ENCODE peak calls at places on chromosome 21, in six cellular contexts. One of them, this sample, is unnamed.

GRCh38 chr21:40208960-40209359 is 341.7 kb downstream of the PCP4 start:
- DNase-seq in progenitor cell of endocrine pancreas: no peak
- DNase-seq in B cell: no peak
- DNase-seq in adrenal gland: no peak
- DNase-seq in dorsolateral prefrontal cortex: no peak
- DNase-seq in left ventricle myocardium inferior: no peak
- DNase-seq in this sample: no peak

GRCh38 chr21:37088196-37088595 is 15.1 kb downstream of the TTC3 start:
- DNase-seq in progenitor cell of endocrine pancreas: no peak
- DNase-seq in B cell: no peak
- DNase-seq in adrenal gland: no peak
- DNase-seq in dorsolateral prefrontal cortex: no peak
- DNase-seq in left ventricle myocardium inferior: no peak
- DNase-seq in this sample: no peak

GRCh38 chr21:25400427-25400826 is 206.9 kb downstream of the MRPL39 start:
- DNase-seq in progenitor cell of endocrine pancreas: no peak
- DNase-seq in B cell: no peak
- DNase-seq in adrenal gland: no peak
- DNase-seq in dorsolateral prefrontal cortex: no peak
- DNase-seq in left ventricle myocardium inferior: no peak
- DNase-seq in this sample: no peak

GRCh38 chr21:41364308-41364707 is 2.5 kb downstream of the MX2 start:
- DNase-seq in progenitor cell of endocrine pancreas: no peak
- DNase-seq in B cell: no peak
- DNase-seq in adrenal gland: no peak
- DNase-seq in dorsolateral prefrontal cortex: no peak
- DNase-seq in left ventricle myocardium inferior: no peak
- DNase-seq in this sample: no peak

GRCh38 chr21:41640756-41641509 is 125.9 kb downstream of the RIPK4 start:
- DNase-seq in progenitor cell of endocrine pancreas: no peak
- DNase-seq in B cell: no peak
- DNase-seq in adrenal gland: no peak
- DNase-seq in dorsolateral prefrontal cortex: no peak
- DNase-seq in left ventricle myocardium inferior: no peak
- DNase-seq in this sample: no peak

GRCh38 chr21:37061926-37062591 is 10.8 kb downstream of the PIGP start:
- DNase-seq in progenitor cell of endocrine pancreas: no peak
- DNase-seq in B cell: no peak
- DNase-seq in adrenal gland: no peak
- DNase-seq in dorsolateral prefrontal cortex: no peak
- DNase-seq in left ventricle myocardium inferior: no peak
- DNase-seq in this sample: no peak

GRCh38 chr21:25170681-25171080 is 436.6 kb downstream of the MRPL39 start:
- DNase-seq in progenitor cell of endocrine pancreas: no peak
- DNase-seq in B cell: no peak
- DNase-seq in adrenal gland: no peak
- DNase-seq in dorsolateral prefrontal cortex: no peak
- DNase-seq in left ventricle myocardium inferior: no peak
- DNase-seq in this sample: no peak

GRCh38 chr21:25234857-25235801 is 372.2 kb downstream of the MRPL39 start:
- DNase-seq in progenitor cell of endocrine pancreas: no peak
- DNase-seq in B cell: no peak
- DNase-seq in adrenal gland: no peak
- DNase-seq in dorsolateral prefrontal cortex: no peak
- DNase-seq in left ventricle myocardium inferior: no peak
- DNase-seq in this sample: no peak

GRCh38 chr21:36388076-36388475 is 2.9 kb downstream of the CHAF1B start:
- DNase-seq in progenitor cell of endocrine pancreas: no peak
- DNase-seq in B cell: no peak
- DNase-seq in adrenal gland: no peak
- DNase-seq in dorsolateral prefrontal cortex: no peak
- DNase-seq in left ventricle myocardium inferior: no peak
- DNase-seq in this sample: no peak

GRCh38 chr21:36686955-36687354 is 12.0 kb upstream of the SIM2 start:
- DNase-seq in progenitor cell of endocrine pancreas: no peak
- DNase-seq in B cell: no peak
- DNase-seq in adrenal gland: no peak
- DNase-seq in dorsolateral prefrontal cortex: no peak
- DNase-seq in left ventricle myocardium inferior: no peak
- DNase-seq in this sample: no peak

GRCh38 chr21:37257967-37258877 is 8.9 kb downstream of the VPS26C start:
- DNase-seq in progenitor cell of endocrine pancreas: peak
- DNase-seq in B cell: peak
- DNase-seq in adrenal gland: peak
- DNase-seq in dorsolateral prefrontal cortex: peak
- DNase-seq in left ventricle myocardium inferior: peak
- DNase-seq in this sample: no peak

GRCh38 chr21:31213787-31214186 is 130.3 kb downstream of the TIAM1 start:
- DNase-seq in progenitor cell of endocrine pancreas: no peak
- DNase-seq in B cell: no peak
- DNase-seq in adrenal gland: no peak
- DNase-seq in dorsolateral prefrontal cortex: no peak
- DNase-seq in left ventricle myocardium inferior: no peak
- DNase-seq in this sample: no peak

GRCh38 chr21:32174819-32175218 is 104.0 kb downstream of the MIS18A start:
- DNase-seq in progenitor cell of endocrine pancreas: no peak
- DNase-seq in B cell: no peak
- DNase-seq in adrenal gland: no peak
- DNase-seq in dorsolateral prefrontal cortex: no peak
- DNase-seq in left ventricle myocardium inferior: no peak
- DNase-seq in this sample: no peak

GRCh38 chr21:30256100-30256499 is 26.6 kb downstream of the KRTAP24-1 start:
- DNase-seq in progenitor cell of endocrine pancreas: no peak
- DNase-seq in B cell: no peak
- DNase-seq in adrenal gland: no peak
- DNase-seq in dorsolateral prefrontal cortex: no peak
- DNase-seq in left ventricle myocardium inferior: no peak
- DNase-seq in this sample: no peak

GRCh38 chr21:35565204-35565611 is 495.1 kb downstream of the SETD4 start:
- DNase-seq in progenitor cell of endocrine pancreas: no peak
- DNase-seq in B cell: no peak
- DNase-seq in adrenal gland: peak
- DNase-seq in dorsolateral prefrontal cortex: no peak
- DNase-seq in left ventricle myocardium inferior: no peak
- DNase-seq in this sample: no peak

GRCh38 chr21:42688841-42689371 is 35.5 kb downstream of the PDE9A start:
- DNase-seq in progenitor cell of endocrine pancreas: no peak
- DNase-seq in B cell: no peak
- DNase-seq in adrenal gland: no peak
- DNase-seq in dorsolateral prefrontal cortex: no peak
- DNase-seq in left ventricle myocardium inferior: no peak
- DNase-seq in this sample: no peak
- TF ChIP-seq CTCF in progenitor cell of endocrine pancreas: no peak
- TF ChIP-seq CTCF in B cell: no peak
- TF ChIP-seq CTCF in adrenal gland: no peak
- TF ChIP-seq CTCF in dorsolateral prefrontal cortex: no peak
- TF ChIP-seq CTCF in left ventricle myocardium inferior: no peak
- TF ChIP-seq CTCF in this sample: no peak

GRCh38 chr21:15061747-15062146 is 3.1 kb downstream of the NRIP1 start:
- DNase-seq in progenitor cell of endocrine pancreas: no peak
- DNase-seq in B cell: no peak
- DNase-seq in adrenal gland: no peak
- DNase-seq in dorsolateral prefrontal cortex: no peak
- DNase-seq in left ventricle myocardium inferior: no peak
- DNase-seq in this sample: no peak

GRCh38 chr21:15062566-15062965 is 2.2 kb downstream of the NRIP1 start:
- DNase-seq in progenitor cell of endocrine pancreas: no peak
- DNase-seq in B cell: no peak
- DNase-seq in adrenal gland: no peak
- DNase-seq in dorsolateral prefrontal cortex: no peak
- DNase-seq in left ventricle myocardium inferior: no peak
- DNase-seq in this sample: no peak

GRCh38 chr21:15064576-15065380 is at the start of gene NRIP1:
- DNase-seq in progenitor cell of endocrine pancreas: peak
- DNase-seq in B cell: peak
- DNase-seq in adrenal gland: peak
- DNase-seq in dorsolateral prefrontal cortex: peak
- DNase-seq in left ventricle myocardium inferior: peak
- DNase-seq in this sample: peak

GRCh38 chr21:15063821-15064575 is 802 bp downstream of the NRIP1 start:
- DNase-seq in progenitor cell of endocrine pancreas: peak
- DNase-seq in B cell: no peak
- DNase-seq in adrenal gland: peak
- DNase-seq in dorsolateral prefrontal cortex: peak
- DNase-seq in left ventricle myocardium inferior: peak
- DNase-seq in this sample: no peak

DNA sequence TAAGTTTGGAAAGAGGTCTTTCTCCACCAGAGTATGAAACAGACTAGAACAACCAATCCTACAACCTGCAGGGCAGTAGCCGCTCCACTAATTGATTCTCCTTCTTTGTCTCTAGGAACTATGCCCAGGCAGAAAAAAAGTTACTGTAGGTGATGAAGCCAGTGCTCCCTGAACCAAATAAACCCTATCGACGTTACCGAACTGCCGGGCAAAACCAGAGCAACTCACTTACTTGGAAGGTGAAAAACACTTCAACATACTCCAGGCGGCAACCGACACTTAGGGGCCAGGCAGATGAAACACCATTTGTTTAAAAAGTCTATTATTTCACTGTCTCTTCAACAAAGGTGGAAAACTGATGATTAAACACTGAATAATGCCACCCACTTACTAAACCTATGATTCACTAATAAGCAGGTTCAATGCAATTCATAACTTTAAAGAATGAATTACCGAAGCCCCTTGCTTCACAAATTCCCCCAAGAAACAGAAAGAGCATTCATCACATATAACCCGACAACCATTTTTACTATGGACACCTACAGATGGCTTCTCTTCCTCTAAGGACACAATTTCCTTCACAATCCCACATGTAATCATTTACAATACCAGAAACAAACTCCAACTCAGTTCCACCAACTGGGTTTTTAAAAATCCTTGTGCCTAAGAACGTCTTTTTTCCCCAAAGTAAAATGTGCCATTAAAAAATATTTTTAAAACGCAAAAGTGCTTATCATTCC is 1.5 kb downstream of the NRIP1 start:
- DNase-seq in progenitor cell of endocrine pancreas: no peak
- DNase-seq in B cell: no peak
- DNase-seq in adrenal gland: no peak
- DNase-seq in dorsolateral prefrontal cortex: no peak
- DNase-seq in left ventricle myocardium inferior: no peak
- DNase-seq in this sample: no peak
- TF ChIP-seq CTCF in progenitor cell of endocrine pancreas: no peak
- TF ChIP-seq CTCF in B cell: no peak
- TF ChIP-seq CTCF in adrenal gland: no peak
- TF ChIP-seq CTCF in dorsolateral prefrontal cortex: no peak
- TF ChIP-seq CTCF in left ventricle myocardium inferior: no peak
- TF ChIP-seq CTCF in this sample: no peak

GRCh38 chr21:44911384-44912157 is 9.1 kb downstream of the ITGB2 start:
- DNase-seq in progenitor cell of endocrine pancreas: no peak
- DNase-seq in B cell: no peak
- DNase-seq in adrenal gland: peak
- DNase-seq in dorsolateral prefrontal cortex: peak
- DNase-seq in left ventricle myocardium inferior: peak
- DNase-seq in this sample: no peak
- TF ChIP-seq CTCF in progenitor cell of endocrine pancreas: no peak
- TF ChIP-seq CTCF in B cell: peak
- TF ChIP-seq CTCF in adrenal gland: no peak
- TF ChIP-seq CTCF in dorsolateral prefrontal cortex: peak
- TF ChIP-seq CTCF in left ventricle myocardium inferior: peak
- TF ChIP-seq CTCF in this sample: no peak

DNA sequence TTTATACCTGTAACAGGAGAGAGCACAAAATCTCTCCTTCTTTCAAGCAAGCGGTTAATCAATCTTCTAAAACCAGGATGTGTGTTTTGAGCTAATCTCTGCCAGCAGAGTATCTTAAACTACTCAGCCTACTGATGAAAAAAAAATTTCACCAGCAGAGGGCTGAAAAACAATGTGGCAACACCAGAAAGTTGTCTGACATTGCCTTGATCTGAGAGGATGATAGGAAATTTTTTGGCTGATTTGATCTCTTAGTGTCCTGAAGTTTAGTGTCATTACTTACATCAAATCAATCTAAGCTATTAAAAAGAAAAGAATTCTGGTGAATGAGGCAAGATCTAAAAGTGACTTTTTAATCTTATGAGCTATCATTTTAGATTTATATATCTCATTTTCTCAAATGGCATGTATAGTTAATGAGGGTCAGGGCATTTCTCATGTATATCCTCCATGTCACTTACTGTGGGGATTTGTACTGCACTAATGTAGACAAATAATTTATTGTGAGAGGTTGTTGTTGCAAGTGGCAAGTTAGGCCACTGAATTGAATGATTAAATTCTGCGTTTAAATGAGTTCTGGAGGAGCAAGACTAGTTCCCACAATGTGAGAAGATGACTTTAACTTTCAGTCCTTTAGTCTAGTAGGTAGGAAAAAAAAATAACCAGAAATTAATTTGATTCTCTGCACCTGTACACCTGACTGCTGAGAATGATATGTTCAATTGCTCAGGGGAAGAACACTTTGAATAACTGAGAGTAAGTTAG is 10.8 kb downstream of the ADAMTS1 start:
- DNase-seq in progenitor cell of endocrine pancreas: no peak
- DNase-seq in B cell: no peak
- DNase-seq in adrenal gland: no peak
- DNase-seq in dorsolateral prefrontal cortex: no peak
- DNase-seq in left ventricle myocardium inferior: no peak
- DNase-seq in this sample: no peak
- TF ChIP-seq CTCF in progenitor cell of endocrine pancreas: peak
- TF ChIP-seq CTCF in B cell: no peak
- TF ChIP-seq CTCF in adrenal gland: peak
- TF ChIP-seq CTCF in dorsolateral prefrontal cortex: no peak
- TF ChIP-seq CTCF in left ventricle myocardium inferior: peak
- TF ChIP-seq CTCF in this sample: peak

DNA sequence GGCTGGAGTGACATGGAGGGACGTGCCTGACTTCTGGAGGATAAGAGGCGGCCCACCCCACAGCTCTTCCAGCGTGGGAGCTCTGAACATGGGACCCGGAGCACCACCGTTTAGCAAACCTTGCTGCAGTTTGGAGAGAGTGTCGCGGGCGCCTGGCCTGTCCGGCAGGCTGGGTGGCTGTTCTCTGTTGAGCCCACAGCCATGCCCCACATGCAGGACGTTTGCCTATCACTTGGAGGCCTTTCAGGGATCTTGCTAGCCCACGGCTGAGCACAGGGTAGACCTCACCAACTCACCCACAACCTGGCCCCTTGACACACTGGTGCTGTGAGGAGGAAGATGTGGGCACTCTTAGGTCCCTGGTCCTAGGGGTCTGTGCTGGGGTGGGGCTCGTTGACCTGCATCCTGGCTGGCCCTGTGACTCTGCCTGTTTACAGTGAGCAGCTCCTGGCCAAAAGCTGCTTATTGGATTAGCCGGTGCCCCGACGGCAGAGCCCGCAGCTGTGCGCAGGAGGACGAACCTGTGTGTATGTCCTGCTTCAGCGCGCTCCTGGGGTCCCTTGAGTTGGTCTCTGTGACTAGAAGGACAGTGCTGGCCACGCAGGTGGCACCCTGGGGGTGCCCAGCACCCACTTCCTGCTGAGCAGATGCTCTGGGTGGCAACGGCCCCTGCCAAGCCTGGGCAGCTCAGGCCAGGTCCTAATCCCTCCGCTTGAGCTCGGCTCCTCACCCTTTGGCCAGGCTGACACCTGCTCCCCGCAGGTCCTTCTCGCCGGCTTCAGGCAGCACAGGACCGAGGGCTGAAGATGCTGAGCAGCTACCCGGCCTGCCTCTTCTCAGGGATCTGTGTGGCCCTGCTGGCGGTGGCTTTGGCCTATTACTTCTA is 72.4 kb upstream of the TRAPPC10 start:
- DNase-seq in progenitor cell of endocrine pancreas: no peak
- DNase-seq in B cell: no peak
- DNase-seq in adrenal gland: no peak
- DNase-seq in dorsolateral prefrontal cortex: no peak
- DNase-seq in left ventricle myocardium inferior: no peak
- DNase-seq in this sample: no peak
- TF ChIP-seq CTCF in progenitor cell of endocrine pancreas: no peak
- TF ChIP-seq CTCF in B cell: peak
- TF ChIP-seq CTCF in adrenal gland: no peak
- TF ChIP-seq CTCF in dorsolateral prefrontal cortex: no peak
- TF ChIP-seq CTCF in left ventricle myocardium inferior: no peak
- TF ChIP-seq CTCF in this sample: no peak